ENCODE peak calls at places on chromosomes 1 and 21, in four cellular contexts. One of them, this sample, is unnamed.

GRCh38 chr1:162391790-162392563 is 10.4 kb downstream of the C1orf226 start:
- DNase-seq in activated CD4-positive, CD25-positive, alpha-beta regulatory T cell treated with anti-CD3 and anti-CD28 coated beads, Interleukin-2, amount 50 U/mL, for 72 hours: no peak
- DNase-seq in sciatic nerve: no peak
- DNase-seq in heart right ventricle: no peak
- DNase-seq in this sample: no peak

GRCh38 chr1:119933397-119933796 is 37.1 kb upstream of the ADAM30 start:
- DNase-seq in activated CD4-positive, CD25-positive, alpha-beta regulatory T cell treated with anti-CD3 and anti-CD28 coated beads, Interleukin-2, amount 50 U/mL, for 72 hours: no peak
- DNase-seq in sciatic nerve: no peak
- DNase-seq in heart right ventricle: no peak
- DNase-seq in this sample: no peak

GRCh38 chr1:33336580-33336979 is 15.7 kb upstream of the A3GALT2 start:
- DNase-seq in activated CD4-positive, CD25-positive, alpha-beta regulatory T cell treated with anti-CD3 and anti-CD28 coated beads, Interleukin-2, amount 50 U/mL, for 72 hours: no peak
- DNase-seq in sciatic nerve: no peak
- DNase-seq in heart right ventricle: no peak
- DNase-seq in this sample: no peak

GRCh38 chr21:21396424-21396823 is 398.2 kb downstream of the NCAM2 start:
- DNase-seq in activated CD4-positive, CD25-positive, alpha-beta regulatory T cell treated with anti-CD3 and anti-CD28 coated beads, Interleukin-2, amount 50 U/mL, for 72 hours: no peak
- DNase-seq in sciatic nerve: no peak
- DNase-seq in heart right ventricle: no peak
- DNase-seq in this sample: no peak

GRCh38 chr1:226738421-226738994 is 574 bp downstream of the ITPKB start:
- DNase-seq in activated CD4-positive, CD25-positive, alpha-beta regulatory T cell treated with anti-CD3 and anti-CD28 coated beads, Interleukin-2, amount 50 U/mL, for 72 hours: peak
- DNase-seq in sciatic nerve: peak
- DNase-seq in heart right ventricle: peak
- DNase-seq in this sample: peak

GRCh38 chr1:106746448-106747085 is 309.9 kb upstream of the PRMT6 start:
- DNase-seq in activated CD4-positive, CD25-positive, alpha-beta regulatory T cell treated with anti-CD3 and anti-CD28 coated beads, Interleukin-2, amount 50 U/mL, for 72 hours: no peak
- DNase-seq in sciatic nerve: no peak
- DNase-seq in heart right ventricle: no peak
- DNase-seq in this sample: no peak

GRCh38 chr1:31585736-31586365 is 9.5 kb downstream of the TINAGL1 start:
- DNase-seq in activated CD4-positive, CD25-positive, alpha-beta regulatory T cell treated with anti-CD3 and anti-CD28 coated beads, Interleukin-2, amount 50 U/mL, for 72 hours: no peak
- DNase-seq in sciatic nerve: no peak
- DNase-seq in heart right ventricle: no peak
- DNase-seq in this sample: no peak

GRCh38 chr1:222844108-222844779 is 29.4 kb downstream of the DISP1 start:
- DNase-seq in activated CD4-positive, CD25-positive, alpha-beta regulatory T cell treated with anti-CD3 and anti-CD28 coated beads, Interleukin-2, amount 50 U/mL, for 72 hours: no peak
- DNase-seq in sciatic nerve: no peak
- DNase-seq in heart right ventricle: no peak
- DNase-seq in this sample: no peak

GRCh38 chr1:111649648-111650047 is 30.1 kb downstream of the RAP1A start:
- DNase-seq in activated CD4-positive, CD25-positive, alpha-beta regulatory T cell treated with anti-CD3 and anti-CD28 coated beads, Interleukin-2, amount 50 U/mL, for 72 hours: no peak
- DNase-seq in sciatic nerve: no peak
- DNase-seq in heart right ventricle: no peak
- DNase-seq in this sample: no peak

GRCh38 chr1:233304489-233305102 is 9.1 kb upstream of the PCNX2 start:
- DNase-seq in activated CD4-positive, CD25-positive, alpha-beta regulatory T cell treated with anti-CD3 and anti-CD28 coated beads, Interleukin-2, amount 50 U/mL, for 72 hours: no peak
- DNase-seq in sciatic nerve: no peak
- DNase-seq in heart right ventricle: no peak
- DNase-seq in this sample: no peak

GRCh38 chr1:116330846-116331245 is 42.2 kb upstream of the ATP1A1 start:
- DNase-seq in activated CD4-positive, CD25-positive, alpha-beta regulatory T cell treated with anti-CD3 and anti-CD28 coated beads, Interleukin-2, amount 50 U/mL, for 72 hours: no peak
- DNase-seq in sciatic nerve: no peak
- DNase-seq in heart right ventricle: no peak
- DNase-seq in this sample: no peak

GRCh38 chr1:170586321-170586855 is 54.4 kb downstream of the GORAB start:
- DNase-seq in activated CD4-positive, CD25-positive, alpha-beta regulatory T cell treated with anti-CD3 and anti-CD28 coated beads, Interleukin-2, amount 50 U/mL, for 72 hours: no peak
- DNase-seq in sciatic nerve: no peak
- DNase-seq in heart right ventricle: peak
- DNase-seq in this sample: no peak

GRCh38 chr1:234083460-234083859 is 179.0 kb downstream of the SLC35F3 start:
- DNase-seq in activated CD4-positive, CD25-positive, alpha-beta regulatory T cell treated with anti-CD3 and anti-CD28 coated beads, Interleukin-2, amount 50 U/mL, for 72 hours: no peak
- DNase-seq in sciatic nerve: no peak
- DNase-seq in heart right ventricle: no peak
- DNase-seq in this sample: no peak

GRCh38 chr1:169484107-169484506 is 1.6 kb downstream of the SLC19A2 start:
- DNase-seq in activated CD4-positive, CD25-positive, alpha-beta regulatory T cell treated with anti-CD3 and anti-CD28 coated beads, Interleukin-2, amount 50 U/mL, for 72 hours: no peak
- DNase-seq in sciatic nerve: no peak
- DNase-seq in heart right ventricle: no peak
- DNase-seq in this sample: no peak

GRCh38 chr1:166884040-166884642 is 8.1 kb upstream of the TADA1 start:
- DNase-seq in activated CD4-positive, CD25-positive, alpha-beta regulatory T cell treated with anti-CD3 and anti-CD28 coated beads, Interleukin-2, amount 50 U/mL, for 72 hours: no peak
- DNase-seq in sciatic nerve: peak
- DNase-seq in heart right ventricle: peak
- DNase-seq in this sample: peak

GRCh38 chr1:180154325-180155201 is at the start of gene QSOX1:
- DNase-seq in activated CD4-positive, CD25-positive, alpha-beta regulatory T cell treated with anti-CD3 and anti-CD28 coated beads, Interleukin-2, amount 50 U/mL, for 72 hours: peak
- DNase-seq in sciatic nerve: peak
- DNase-seq in heart right ventricle: peak
- DNase-seq in this sample: peak

GRCh38 chr1:227740401-227740960 is 5.2 kb downstream of the SNAP47 start:
- DNase-seq in activated CD4-positive, CD25-positive, alpha-beta regulatory T cell treated with anti-CD3 and anti-CD28 coated beads, Interleukin-2, amount 50 U/mL, for 72 hours: no peak
- DNase-seq in sciatic nerve: no peak
- DNase-seq in heart right ventricle: no peak
- DNase-seq in this sample: no peak

GRCh38 chr1:18618546-18619466 is 11.8 kb upstream of the PAX7 start:
- DNase-seq in activated CD4-positive, CD25-positive, alpha-beta regulatory T cell treated with anti-CD3 and anti-CD28 coated beads, Interleukin-2, amount 50 U/mL, for 72 hours: no peak
- DNase-seq in sciatic nerve: no peak
- DNase-seq in heart right ventricle: no peak
- DNase-seq in this sample: no peak

GRCh38 chr1:117173006-117173405 is 37.7 kb downstream of the VTCN1 start:
- DNase-seq in activated CD4-positive, CD25-positive, alpha-beta regulatory T cell treated with anti-CD3 and anti-CD28 coated beads, Interleukin-2, amount 50 U/mL, for 72 hours: no peak
- DNase-seq in sciatic nerve: no peak
- DNase-seq in heart right ventricle: no peak
- DNase-seq in this sample: no peak

GRCh38 chr1:1356796-1357401 is 1.5 kb downstream of the MXRA8 start:
- DNase-seq in activated CD4-positive, CD25-positive, alpha-beta regulatory T cell treated with anti-CD3 and anti-CD28 coated beads, Interleukin-2, amount 50 U/mL, for 72 hours: no peak
- DNase-seq in sciatic nerve: no peak
- DNase-seq in heart right ventricle: peak
- DNase-seq in this sample: no peak

GRCh38 chr1:18282851-18283600 is 175.4 kb downstream of the IGSF21 start:
- DNase-seq in activated CD4-positive, CD25-positive, alpha-beta regulatory T cell treated with anti-CD3 and anti-CD28 coated beads, Interleukin-2, amount 50 U/mL, for 72 hours: no peak
- DNase-seq in sciatic nerve: no peak
- DNase-seq in heart right ventricle: no peak
- DNase-seq in this sample: peak

GRCh38 chr1:178057131-178057765 is 36.7 kb upstream of the RASAL2 start:
- DNase-seq in activated CD4-positive, CD25-positive, alpha-beta regulatory T cell treated with anti-CD3 and anti-CD28 coated beads, Interleukin-2, amount 50 U/mL, for 72 hours: no peak
- DNase-seq in sciatic nerve: no peak
- DNase-seq in heart right ventricle: no peak
- DNase-seq in this sample: no peak

GRCh38 chr1:204520834-204521709 is 4.9 kb downstream of the MDM4 start:
- DNase-seq in activated CD4-positive, CD25-positive, alpha-beta regulatory T cell treated with anti-CD3 and anti-CD28 coated beads, Interleukin-2, amount 50 U/mL, for 72 hours: no peak
- DNase-seq in sciatic nerve: no peak
- DNase-seq in heart right ventricle: no peak
- DNase-seq in this sample: peak

GRCh38 chr1:36864182-36865079 is 169.9 kb downstream of the GRIK3 start:
- DNase-seq in activated CD4-positive, CD25-positive, alpha-beta regulatory T cell treated with anti-CD3 and anti-CD28 coated beads, Interleukin-2, amount 50 U/mL, for 72 hours: peak
- DNase-seq in sciatic nerve: no peak
- DNase-seq in heart right ventricle: no peak
- DNase-seq in this sample: no peak

GRCh38 chr1:34685225-34685624 is 69.6 kb upstream of the GJB5 start:
- DNase-seq in activated CD4-positive, CD25-positive, alpha-beta regulatory T cell treated with anti-CD3 and anti-CD28 coated beads, Interleukin-2, amount 50 U/mL, for 72 hours: no peak
- DNase-seq in sciatic nerve: no peak
- DNase-seq in heart right ventricle: no peak
- DNase-seq in this sample: no peak

GRCh38 chr21:14451520-14451919 is 68.6 kb upstream of the HSPA13 start:
- DNase-seq in activated CD4-positive, CD25-positive, alpha-beta regulatory T cell treated with anti-CD3 and anti-CD28 coated beads, Interleukin-2, amount 50 U/mL, for 72 hours: no peak
- DNase-seq in sciatic nerve: no peak
- DNase-seq in heart right ventricle: no peak
- DNase-seq in this sample: peak

GRCh38 chr1:110878993-110879392 is 6.0 kb downstream of the CD53 start:
- DNase-seq in activated CD4-positive, CD25-positive, alpha-beta regulatory T cell treated with anti-CD3 and anti-CD28 coated beads, Interleukin-2, amount 50 U/mL, for 72 hours: no peak
- DNase-seq in sciatic nerve: no peak
- DNase-seq in heart right ventricle: no peak
- DNase-seq in this sample: no peak

GRCh38 chr1:28642056-28642846 is 616 bp downstream of the TAF12 start:
- DNase-seq in activated CD4-positive, CD25-positive, alpha-beta regulatory T cell treated with anti-CD3 and anti-CD28 coated beads, Interleukin-2, amount 50 U/mL, for 72 hours: no peak
- DNase-seq in sciatic nerve: no peak
- DNase-seq in heart right ventricle: no peak
- DNase-seq in this sample: no peak

GRCh38 chr1:234584926-234585325 is 25.1 kb downstream of the IRF2BP2 start:
- DNase-seq in activated CD4-positive, CD25-positive, alpha-beta regulatory T cell treated with anti-CD3 and anti-CD28 coated beads, Interleukin-2, amount 50 U/mL, for 72 hours: no peak
- DNase-seq in sciatic nerve: no peak
- DNase-seq in heart right ventricle: peak
- DNase-seq in this sample: no peak

GRCh38 chr1:182046763-182047162 is 14.7 kb downstream of the ZNF648 start:
- DNase-seq in activated CD4-positive, CD25-positive, alpha-beta regulatory T cell treated with anti-CD3 and anti-CD28 coated beads, Interleukin-2, amount 50 U/mL, for 72 hours: no peak
- DNase-seq in sciatic nerve: no peak
- DNase-seq in heart right ventricle: no peak
- DNase-seq in this sample: no peak

GRCh38 chr1:18299441-18300338 is 181.0 kb upstream of the KLHDC7A start:
- DNase-seq in activated CD4-positive, CD25-positive, alpha-beta regulatory T cell treated with anti-CD3 and anti-CD28 coated beads, Interleukin-2, amount 50 U/mL, for 72 hours: no peak
- DNase-seq in sciatic nerve: no peak
- DNase-seq in heart right ventricle: no peak
- DNase-seq in this sample: no peak

GRCh38 chr1:237281481-237281880 is 239.5 kb downstream of the RYR2 start:
- DNase-seq in activated CD4-positive, CD25-positive, alpha-beta regulatory T cell treated with anti-CD3 and anti-CD28 coated beads, Interleukin-2, amount 50 U/mL, for 72 hours: no peak
- DNase-seq in sciatic nerve: no peak
- DNase-seq in heart right ventricle: no peak
- DNase-seq in this sample: no peak

GRCh38 chr1:235138821-235139220 is 10.2 kb upstream of the TOMM20 start:
- DNase-seq in activated CD4-positive, CD25-positive, alpha-beta regulatory T cell treated with anti-CD3 and anti-CD28 coated beads, Interleukin-2, amount 50 U/mL, for 72 hours: no peak
- DNase-seq in sciatic nerve: no peak
- DNase-seq in heart right ventricle: no peak
- DNase-seq in this sample: no peak

GRCh38 chr1:230737622-230738262 is 9.4 kb upstream of the CAPN9 start:
- DNase-seq in activated CD4-positive, CD25-positive, alpha-beta regulatory T cell treated with anti-CD3 and anti-CD28 coated beads, Interleukin-2, amount 50 U/mL, for 72 hours: no peak
- DNase-seq in sciatic nerve: no peak
- DNase-seq in heart right ventricle: no peak
- DNase-seq in this sample: no peak

GRCh38 chr1:178037510-178038253 is 56.2 kb upstream of the RASAL2 start:
- DNase-seq in activated CD4-positive, CD25-positive, alpha-beta regulatory T cell treated with anti-CD3 and anti-CD28 coated beads, Interleukin-2, amount 50 U/mL, for 72 hours: no peak
- DNase-seq in sciatic nerve: peak
- DNase-seq in heart right ventricle: peak
- DNase-seq in this sample: peak

GRCh38 chr1:111990878-111991760 is 1.7 kb upstream of the KCND3 start:
- DNase-seq in activated CD4-positive, CD25-positive, alpha-beta regulatory T cell treated with anti-CD3 and anti-CD28 coated beads, Interleukin-2, amount 50 U/mL, for 72 hours: no peak
- DNase-seq in sciatic nerve: peak
- DNase-seq in heart right ventricle: peak
- DNase-seq in this sample: no peak

This sample was measured in GM06990.